ENCODE peak calls at places on chromosomes 12 and 14, in five cellular contexts. One of them, this sample, is unnamed.

GRCh38 chr14:106378191-106378590 is 851.8 kb downstream of the TMEM121 start:
- DNase-seq in AG09319: no peak
- DNase-seq in heart left ventricle: no peak
- DNase-seq in right lobe of liver: no peak
- DNase-seq in nephron progenitor cell: no peak
- DNase-seq in this sample: no peak

GRCh38 chr12:50218386-50218785 is 51.2 kb upstream of the CERS5 start:
- DNase-seq in heart left ventricle: no peak
- DNase-seq in nephron progenitor cell: no peak
- DNase-seq in right lobe of liver: no peak
- DNase-seq in AG09319: no peak
- DNase-seq in this sample: peak; percentile 81

GRCh38 chr14:39555749-39556148 is 123.5 kb upstream of the FBXO33 start:
- DNase-seq in AG09319: no peak
- DNase-seq in heart left ventricle: no peak
- DNase-seq in nephron progenitor cell: no peak
- DNase-seq in right lobe of liver: no peak
- DNase-seq in this sample: no peak

GRCh38 chr12:61137677-61138380 is 1122.4 kb upstream of the USP15 start:
- DNase-seq in heart left ventricle: peak; percentile 34
- DNase-seq in AG09319: no peak
- DNase-seq in nephron progenitor cell: no peak
- DNase-seq in right lobe of liver: no peak
- DNase-seq in this sample: no peak

GRCh38 chr14:101878222-101879211 is 85.9 kb upstream of the DYNC1H1 start:
- DNase-seq in nephron progenitor cell: no peak
- DNase-seq in right lobe of liver: no peak
- DNase-seq in AG09319: no peak
- DNase-seq in heart left ventricle: no peak
- DNase-seq in this sample: no peak

GRCh38 chr12:67534671-67535070 is 113.9 kb upstream of the DYRK2 start:
- DNase-seq in nephron progenitor cell: no peak
- DNase-seq in heart left ventricle: peak; percentile 59
- DNase-seq in right lobe of liver: no peak
- DNase-seq in AG09319: peak; percentile 67
- DNase-seq in this sample: peak; percentile 90

GRCh38 chr12:64088431-64089349 is 133.4 kb downstream of the KICS2 start:
- DNase-seq in heart left ventricle: peak; percentile 64
- DNase-seq in AG09319: peak; percentile 77
- DNase-seq in right lobe of liver: no peak
- DNase-seq in nephron progenitor cell: no peak
- DNase-seq in this sample: peak; percentile 98

GRCh38 chr12:45670339-45671065 is 59.0 kb upstream of the ARID2 start:
- DNase-seq in AG09319: no peak
- DNase-seq in heart left ventricle: no peak
- DNase-seq in right lobe of liver: no peak
- DNase-seq in nephron progenitor cell: no peak
- DNase-seq in this sample: no peak

GRCh38 chr12:4272976-4273650 is 449 bp upstream of the CCND2 start:
- DNase-seq in AG09319: no peak
- DNase-seq in heart left ventricle: no peak
- DNase-seq in nephron progenitor cell: peak; percentile 29
- DNase-seq in right lobe of liver: no peak
- DNase-seq in this sample: peak; percentile 8

GRCh38 chr14:100608586-100609330 is 21.5 kb upstream of the BEGAIN start:
- DNase-seq in heart left ventricle: no peak
- DNase-seq in AG09319: no peak
- DNase-seq in right lobe of liver: peak; percentile 30
- DNase-seq in nephron progenitor cell: no peak
- DNase-seq in this sample: no peak

GRCh38 chr14:33510991-33511390 is 439.9 kb downstream of the EGLN3 start:
- DNase-seq in AG09319: no peak
- DNase-seq in heart left ventricle: no peak
- DNase-seq in nephron progenitor cell: no peak
- DNase-seq in right lobe of liver: no peak
- DNase-seq in this sample: no peak

GRCh38 chr12:118063567-118064391 is 2.8 kb upstream of the WSB2 start:
- DNase-seq in AG09319: no peak
- DNase-seq in nephron progenitor cell: no peak
- DNase-seq in heart left ventricle: no peak
- DNase-seq in right lobe of liver: no peak
- DNase-seq in this sample: peak; percentile 24

DNA sequence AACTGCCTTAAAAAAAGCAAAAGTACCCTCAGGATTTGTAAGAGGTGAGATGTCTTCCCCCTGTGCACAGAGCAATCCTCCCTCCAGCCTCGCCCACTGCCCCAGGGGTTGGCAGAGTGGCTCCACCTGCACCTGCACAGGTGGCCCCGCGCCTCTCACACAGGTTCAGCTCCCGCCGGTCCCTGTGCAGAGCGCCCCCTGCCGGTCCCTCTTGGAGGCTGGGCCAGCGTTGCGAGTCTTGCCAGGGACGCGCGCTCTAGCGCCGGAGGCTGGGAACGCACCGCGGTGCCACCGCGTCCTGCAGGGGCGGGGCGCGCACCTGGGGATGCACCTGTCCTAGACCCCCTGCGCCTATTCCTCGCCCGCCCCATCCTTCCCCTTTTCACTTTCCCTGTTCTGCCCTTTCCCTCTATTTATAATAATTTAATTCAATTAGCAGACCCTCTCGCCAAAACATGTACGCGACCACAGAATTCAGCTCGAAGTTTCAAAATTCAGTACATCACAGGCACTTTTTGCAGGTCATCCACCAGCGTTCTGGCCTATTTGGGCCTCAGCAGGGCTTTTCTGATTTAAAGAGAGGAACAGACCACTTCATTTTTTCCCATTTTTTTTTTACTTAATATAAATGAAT is 618.6 kb downstream of the AACS start:
- DNase-seq in AG09319: no peak
- DNase-seq in heart left ventricle: no peak
- DNase-seq in nephron progenitor cell: peak; percentile 90
- DNase-seq in right lobe of liver: peak; percentile 85
- DNase-seq in this sample: no peak
- TF ChIP-seq CTCF in AG09319: no peak
- TF ChIP-seq CTCF in heart left ventricle: no peak
- TF ChIP-seq CTCF in nephron progenitor cell: peak; percentile 93
- TF ChIP-seq CTCF in right lobe of liver: peak; percentile 88
- TF ChIP-seq CTCF in this sample: no peak

GRCh38 chr14:35234007-35234406 is 58.2 kb upstream of the PSMA6 start:
- DNase-seq in right lobe of liver: no peak
- DNase-seq in heart left ventricle: no peak
- DNase-seq in AG09319: peak; percentile 70
- DNase-seq in nephron progenitor cell: no peak
- DNase-seq in this sample: peak; percentile 41

GRCh38 chr14:35229084-35229483 is 63.1 kb upstream of the PSMA6 start:
- DNase-seq in nephron progenitor cell: no peak
- DNase-seq in right lobe of liver: no peak
- DNase-seq in AG09319: no peak
- DNase-seq in heart left ventricle: no peak
- DNase-seq in this sample: no peak

GRCh38 chr14:35224615-35225014 is 67.6 kb upstream of the PSMA6 start:
- DNase-seq in AG09319: no peak
- DNase-seq in heart left ventricle: no peak
- DNase-seq in right lobe of liver: no peak
- DNase-seq in nephron progenitor cell: no peak
- DNase-seq in this sample: no peak

GRCh38 chr14:35231207-35231755 is 60.9 kb upstream of the PSMA6 start:
- DNase-seq in heart left ventricle: no peak
- DNase-seq in nephron progenitor cell: no peak
- DNase-seq in right lobe of liver: no peak
- DNase-seq in AG09319: no peak
- DNase-seq in this sample: no peak

DNA sequence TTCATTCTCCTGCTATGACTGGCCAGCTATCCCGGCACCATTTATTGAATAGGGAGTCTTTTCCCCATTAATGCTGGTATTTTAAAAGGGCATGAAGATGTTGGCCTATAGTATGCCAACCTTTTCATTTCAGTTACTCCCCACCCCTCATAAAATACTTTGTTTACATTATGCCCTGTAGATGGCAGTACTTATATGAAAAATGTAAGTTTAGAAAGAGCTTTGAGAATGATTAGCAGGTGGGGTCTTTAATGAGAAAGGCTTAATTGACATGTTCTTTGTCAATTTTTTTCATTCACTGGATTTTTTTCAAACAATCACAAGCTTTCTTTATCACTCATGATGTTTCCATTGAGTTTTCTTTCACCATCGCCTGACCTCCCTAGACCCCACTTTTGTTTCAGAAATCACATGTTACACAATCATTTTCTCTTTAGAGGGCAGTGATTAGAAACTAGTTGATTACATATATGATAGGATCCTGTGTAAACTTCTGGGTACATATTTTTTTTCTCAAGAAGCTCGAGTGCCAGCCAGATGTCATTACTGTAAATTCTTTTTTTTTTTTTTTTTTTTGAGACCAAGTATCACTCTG is 62.6 kb upstream of the PSMA6 start:
- DNase-seq in AG09319: no peak
- DNase-seq in heart left ventricle: no peak
- DNase-seq in right lobe of liver: no peak
- DNase-seq in nephron progenitor cell: no peak
- DNase-seq in this sample: peak; percentile 30
- TF ChIP-seq CTCF in AG09319: no peak
- TF ChIP-seq CTCF in heart left ventricle: peak; percentile 16
- TF ChIP-seq CTCF in right lobe of liver: peak; percentile 23
- TF ChIP-seq CTCF in nephron progenitor cell: no peak
- TF ChIP-seq CTCF in this sample: no peak

GRCh38 chr14:36070056-36071043 is 106.2 kb downstream of the PTCSC3 start:
- DNase-seq in heart left ventricle: peak; percentile 40
- DNase-seq in nephron progenitor cell: peak; percentile 75
- DNase-seq in right lobe of liver: peak; percentile 77
- DNase-seq in AG09319: peak; percentile 32
- DNase-seq in this sample: peak; percentile 68

GRCh38 chr14:36066636-36067035 is 109.9 kb downstream of the PTCSC3 start:
- DNase-seq in heart left ventricle: no peak
- DNase-seq in nephron progenitor cell: no peak
- DNase-seq in AG09319: no peak
- DNase-seq in right lobe of liver: no peak
- DNase-seq in this sample: no peak

GRCh38 chr14:36067428-36068187 is 108.9 kb downstream of the PTCSC3 start:
- DNase-seq in heart left ventricle: no peak
- DNase-seq in nephron progenitor cell: no peak
- DNase-seq in AG09319: no peak
- DNase-seq in right lobe of liver: no peak
- DNase-seq in this sample: no peak

GRCh38 chr14:36068777-36069534 is 107.6 kb downstream of the PTCSC3 start:
- DNase-seq in AG09319: no peak
- DNase-seq in heart left ventricle: no peak
- DNase-seq in right lobe of liver: no peak
- DNase-seq in nephron progenitor cell: no peak
- DNase-seq in this sample: peak; percentile 7

GRCh38 chr14:36069535-36069900 is 107.0 kb downstream of the PTCSC3 start:
- DNase-seq in right lobe of liver: peak; percentile 65
- DNase-seq in AG09319: no peak
- DNase-seq in heart left ventricle: no peak
- DNase-seq in nephron progenitor cell: peak; percentile 43
- DNase-seq in this sample: peak; percentile 27
- TF ChIP-seq CTCF in right lobe of liver: peak; percentile 79
- TF ChIP-seq CTCF in AG09319: peak; percentile 51
- TF ChIP-seq CTCF in heart left ventricle: peak; percentile 17
- TF ChIP-seq CTCF in nephron progenitor cell: peak; percentile 73
- TF ChIP-seq CTCF in this sample: peak; percentile 61

DNA sequence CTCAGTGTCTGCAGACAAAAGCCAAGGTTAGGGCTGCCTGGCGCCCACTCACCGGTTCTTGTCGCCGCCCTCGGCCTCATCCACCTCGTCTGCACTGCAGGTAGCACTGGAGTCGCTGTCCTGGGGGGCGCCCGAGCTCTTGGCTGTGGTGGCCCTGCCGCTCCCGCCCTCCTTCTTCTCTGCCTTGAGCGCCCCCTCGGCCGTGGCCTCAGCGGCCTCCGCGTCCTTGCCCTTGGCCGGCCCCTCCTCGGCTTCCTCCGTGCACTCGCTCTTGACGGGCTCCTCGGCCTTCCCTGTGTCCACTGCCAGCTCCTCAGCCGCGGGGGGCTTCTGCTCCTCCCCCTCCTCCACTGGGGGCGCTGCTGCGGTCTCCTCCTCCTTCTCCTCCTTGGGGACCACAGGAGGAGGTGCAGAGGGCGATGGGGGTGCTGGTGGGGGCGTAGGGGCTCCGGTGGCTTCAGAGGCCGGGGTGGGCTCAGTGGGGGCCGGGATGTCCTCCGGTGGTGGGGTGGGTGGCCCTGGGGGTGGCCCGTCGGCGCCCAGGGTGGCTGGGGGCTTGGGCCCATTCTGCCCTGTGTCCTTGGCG is 77.2 kb downstream of the RFLNA start:
- DNase-seq in AG09319: no peak
- DNase-seq in right lobe of liver: no peak
- DNase-seq in heart left ventricle: no peak
- DNase-seq in nephron progenitor cell: no peak
- DNase-seq in this sample: no peak
- TF ChIP-seq CTCF in AG09319: no peak
- TF ChIP-seq CTCF in right lobe of liver: no peak
- TF ChIP-seq CTCF in heart left ventricle: no peak
- TF ChIP-seq CTCF in nephron progenitor cell: no peak
- TF ChIP-seq CTCF in this sample: no peak

GRCh38 chr12:2049604-2050540 is 2.9 kb upstream of the CACNA1C start:
- DNase-seq in heart left ventricle: no peak
- DNase-seq in right lobe of liver: no peak
- DNase-seq in AG09319: no peak
- DNase-seq in nephron progenitor cell: no peak
- DNase-seq in this sample: peak; percentile 58

GRCh38 chr12:2053675-2054070 is 886 bp downstream of the CACNA1C start:
- DNase-seq in heart left ventricle: no peak
- DNase-seq in right lobe of liver: no peak
- DNase-seq in AG09319: no peak
- DNase-seq in nephron progenitor cell: peak; percentile 66
- DNase-seq in this sample: no peak

GRCh38 chr12:2054091-2055018 is 1.6 kb downstream of the CACNA1C start:
- DNase-seq in heart left ventricle: no peak
- DNase-seq in nephron progenitor cell: peak; percentile 25
- DNase-seq in right lobe of liver: no peak
- DNase-seq in AG09319: no peak
- DNase-seq in this sample: no peak

GRCh38 chr12:2051700-2052625 is 824 bp upstream of the CACNA1C start:
- DNase-seq in nephron progenitor cell: peak; percentile 59
- DNase-seq in right lobe of liver: no peak
- DNase-seq in AG09319: no peak
- DNase-seq in heart left ventricle: no peak
- DNase-seq in this sample: no peak

GRCh38 chr12:2052861-2053674 is at the start of gene CACNA1C:
- DNase-seq in right lobe of liver: no peak
- DNase-seq in nephron progenitor cell: peak; percentile 81
- DNase-seq in heart left ventricle: peak; percentile 70
- DNase-seq in AG09319: peak; percentile 34
- DNase-seq in this sample: peak; percentile 60
- TF ChIP-seq CTCF in right lobe of liver: no peak
- TF ChIP-seq CTCF in nephron progenitor cell: no peak
- TF ChIP-seq CTCF in heart left ventricle: peak; percentile 60
- TF ChIP-seq CTCF in AG09319: peak; percentile 29
- TF ChIP-seq CTCF in this sample: peak; percentile 3

This sample was measured in cardiac fibroblast.